ENCODE peak calls at places on chromosomes 1 and 21, in five cellular contexts. One of them, this sample, is unnamed.

GRCh38 chr1:43302721-43303476 is 2.1 kb downstream of the TIE1 start:
- DNase-seq in HCT116: no peak
- DNase-seq in K562: no peak
- DNase-seq in spleen: peak; percentile 19
- DNase-seq in stomach: no peak
- DNase-seq in this sample: no peak

GRCh38 chr1:113388621-113389355 is 1.5 kb upstream of the MAGI3 start:
- DNase-seq in HCT116: no peak
- DNase-seq in K562: peak; percentile 23
- DNase-seq in spleen: no peak
- DNase-seq in stomach: peak; percentile 53
- DNase-seq in this sample: no peak

GRCh38 chr1:82704393-82704792 is 903.7 kb downstream of the ADGRL2 start:
- DNase-seq in HCT116: no peak
- DNase-seq in K562: no peak
- DNase-seq in spleen: no peak
- DNase-seq in stomach: no peak
- DNase-seq in this sample: no peak

GRCh38 chr1:184299076-184299790 is 87.6 kb upstream of the C1orf21 start:
- DNase-seq in HCT116: no peak
- DNase-seq in K562: no peak
- DNase-seq in spleen: no peak
- DNase-seq in stomach: no peak
- DNase-seq in this sample: no peak

GRCh38 chr21:40925481-40925880 is 78.5 kb upstream of the DSCAM start:
- DNase-seq in HCT116: no peak
- DNase-seq in K562: no peak
- DNase-seq in spleen: no peak
- DNase-seq in stomach: no peak
- DNase-seq in this sample: no peak

GRCh38 chr1:203464226-203464625 is 11.4 kb upstream of the PRELP start:
- DNase-seq in HCT116: no peak
- DNase-seq in K562: no peak
- DNase-seq in spleen: no peak
- DNase-seq in stomach: no peak
- DNase-seq in this sample: no peak

GRCh38 chr1:46517010-46517600 is 27.5 kb downstream of the DMBX1 start:
- DNase-seq in HCT116: peak; percentile 69
- DNase-seq in K562: peak; percentile 75
- DNase-seq in spleen: peak; percentile 19
- DNase-seq in stomach: peak; percentile 90
- DNase-seq in this sample: no peak

GRCh38 chr21:35995522-35996088 is 64.7 kb downstream of the SETD4 start:
- DNase-seq in HCT116: no peak
- DNase-seq in K562: no peak
- DNase-seq in spleen: no peak
- DNase-seq in stomach: no peak
- DNase-seq in this sample: no peak

GRCh38 chr1:4468386-4468785 is 186.0 kb upstream of the AJAP1 start:
- DNase-seq in HCT116: no peak
- DNase-seq in K562: no peak
- DNase-seq in spleen: no peak
- DNase-seq in stomach: no peak
- DNase-seq in this sample: no peak

GRCh38 chr1:167345386-167345733 is 124.7 kb downstream of the POU2F1 start:
- DNase-seq in HCT116: no peak
- DNase-seq in K562: no peak
- DNase-seq in spleen: no peak
- DNase-seq in stomach: no peak
- DNase-seq in this sample: no peak

GRCh38 chr1:186530104-186530503 is 69.2 kb upstream of the PDC start:
- DNase-seq in HCT116: no peak
- DNase-seq in K562: no peak
- DNase-seq in spleen: no peak
- DNase-seq in stomach: no peak
- DNase-seq in this sample: no peak

GRCh38 chr1:30381671-30382365 is 341.6 kb downstream of the MATN1 start:
- DNase-seq in HCT116: no peak
- DNase-seq in K562: no peak
- DNase-seq in spleen: peak; percentile 53
- DNase-seq in stomach: no peak
- DNase-seq in this sample: no peak

GRCh38 chr1:24912359-24913273 is 17.5 kb downstream of the RUNX3 start:
- DNase-seq in HCT116: no peak
- DNase-seq in K562: no peak
- DNase-seq in spleen: no peak
- DNase-seq in stomach: no peak
- DNase-seq in this sample: no peak

GRCh38 chr1:201503397-201504176 is 3.3 kb downstream of the CSRP1 start:
- DNase-seq in HCT116: no peak
- DNase-seq in K562: no peak
- DNase-seq in spleen: peak; percentile 51
- DNase-seq in stomach: peak; percentile 38
- DNase-seq in this sample: no peak

GRCh38 chr1:88877382-88877825 is 14.0 kb downstream of the GTF2B start:
- DNase-seq in HCT116: peak; percentile 19
- DNase-seq in K562: no peak
- DNase-seq in spleen: no peak
- DNase-seq in stomach: no peak
- DNase-seq in this sample: no peak

GRCh38 chr1:27539901-27540861 is 50.2 kb upstream of the WASF2 start:
- DNase-seq in HCT116: peak; percentile 81
- DNase-seq in K562: no peak
- DNase-seq in spleen: no peak
- DNase-seq in stomach: no peak
- DNase-seq in this sample: no peak

GRCh38 chr1:65209005-65209885 is 61.2 kb downstream of the AK4 start:
- DNase-seq in HCT116: peak; percentile 31
- DNase-seq in K562: peak; percentile 73
- DNase-seq in spleen: no peak
- DNase-seq in stomach: no peak
- DNase-seq in this sample: no peak

GRCh38 chr1:19083081-19083480 is 126.6 kb upstream of the IFFO2 start:
- DNase-seq in HCT116: no peak
- DNase-seq in K562: no peak
- DNase-seq in spleen: no peak
- DNase-seq in stomach: no peak
- DNase-seq in this sample: peak; percentile 46

GRCh38 chr1:43636006-43636641 is 13.8 kb upstream of the KDM4A start:
- DNase-seq in HCT116: no peak
- DNase-seq in K562: no peak
- DNase-seq in spleen: no peak
- DNase-seq in stomach: no peak
- DNase-seq in this sample: no peak

GRCh38 chr1:85846706-85847105 is 138.5 kb upstream of the ZNHIT6 start:
- DNase-seq in HCT116: no peak
- DNase-seq in K562: no peak
- DNase-seq in spleen: no peak
- DNase-seq in stomach: no peak
- DNase-seq in this sample: no peak

GRCh38 chr1:47582891-47583608 is 145.2 kb downstream of the FOXD2 start:
- DNase-seq in HCT116: no peak
- DNase-seq in K562: no peak
- DNase-seq in spleen: peak; percentile 50
- DNase-seq in stomach: no peak
- DNase-seq in this sample: no peak

GRCh38 chr1:76279387-76279748 is 204.8 kb downstream of the ST6GALNAC3 start:
- DNase-seq in HCT116: no peak
- DNase-seq in K562: no peak
- DNase-seq in spleen: no peak
- DNase-seq in stomach: no peak
- DNase-seq in this sample: no peak

GRCh38 chr1:220999872-221000863 is 120.9 kb downstream of the HLX start:
- DNase-seq in HCT116: no peak
- DNase-seq in K562: no peak
- DNase-seq in spleen: no peak
- DNase-seq in stomach: no peak
- DNase-seq in this sample: peak; percentile 58

GRCh38 chr1:205170532-205171269 is 40.8 kb downstream of the DSTYK start:
- DNase-seq in HCT116: no peak
- DNase-seq in K562: peak; percentile 53
- DNase-seq in spleen: no peak
- DNase-seq in stomach: no peak
- DNase-seq in this sample: no peak

GRCh38 chr1:205169248-205169647 is 42.3 kb downstream of the DSTYK start:
- DNase-seq in HCT116: no peak
- DNase-seq in K562: no peak
- DNase-seq in spleen: no peak
- DNase-seq in stomach: no peak
- DNase-seq in this sample: no peak

GRCh38 chr1:205171369-205171768 is 40.1 kb downstream of the DSTYK start:
- DNase-seq in HCT116: no peak
- DNase-seq in K562: no peak
- DNase-seq in spleen: no peak
- DNase-seq in stomach: no peak
- DNase-seq in this sample: no peak

GRCh38 chr1:205168291-205168690 is 43.2 kb downstream of the DSTYK start:
- DNase-seq in HCT116: no peak
- DNase-seq in K562: no peak
- DNase-seq in spleen: no peak
- DNase-seq in stomach: no peak
- DNase-seq in this sample: no peak

GRCh38 chr1:205172729-205173366 is 38.7 kb downstream of the DSTYK start:
- DNase-seq in HCT116: peak; percentile 42
- DNase-seq in K562: peak; percentile 44
- DNase-seq in spleen: no peak
- DNase-seq in stomach: no peak
- DNase-seq in this sample: no peak
- TF ChIP-seq POLR2AphosphoS5 in HCT116: no peak
- TF ChIP-seq POLR2AphosphoS5 in K562: no peak
- TF ChIP-seq POLR2AphosphoS5 in spleen: no peak
- TF ChIP-seq POLR2AphosphoS5 in stomach: peak; percentile 28
- TF ChIP-seq POLR2AphosphoS5 in this sample: no peak

GRCh38 chr1:90716552-90717355 is at the start of gene BARHL2:
- DNase-seq in HCT116: no peak
- DNase-seq in K562: no peak
- DNase-seq in spleen: no peak
- DNase-seq in stomach: no peak
- DNase-seq in this sample: no peak
- H3K27me3 ChIP-seq in HCT116: peaks cover 21% of the 10 kb centered on the region
- H3K27me3 ChIP-seq in K562: peaks cover 48% of the 10 kb centered on the region
- H3K27me3 ChIP-seq in spleen: peaks cover 97% of the 10 kb centered on the region
- H3K27me3 ChIP-seq in stomach: peaks cover 60% of the 10 kb centered on the region
- H3K27me3 ChIP-seq in this sample: peaks cover 86% of the 10 kb centered on the region

GRCh38 chr1:244273845-244274619 is 177.7 kb downstream of the ADSS2 start:
- DNase-seq in HCT116: peak; percentile 42
- DNase-seq in K562: peak; percentile 56
- DNase-seq in spleen: no peak
- DNase-seq in stomach: peak; percentile 29
- DNase-seq in this sample: no peak
- TF ChIP-seq POLR2AphosphoS5 in HCT116: no peak
- TF ChIP-seq POLR2AphosphoS5 in K562: no peak
- TF ChIP-seq POLR2AphosphoS5 in spleen: no peak
- TF ChIP-seq POLR2AphosphoS5 in stomach: peak; percentile 40
- TF ChIP-seq POLR2AphosphoS5 in this sample: no peak

DNA sequence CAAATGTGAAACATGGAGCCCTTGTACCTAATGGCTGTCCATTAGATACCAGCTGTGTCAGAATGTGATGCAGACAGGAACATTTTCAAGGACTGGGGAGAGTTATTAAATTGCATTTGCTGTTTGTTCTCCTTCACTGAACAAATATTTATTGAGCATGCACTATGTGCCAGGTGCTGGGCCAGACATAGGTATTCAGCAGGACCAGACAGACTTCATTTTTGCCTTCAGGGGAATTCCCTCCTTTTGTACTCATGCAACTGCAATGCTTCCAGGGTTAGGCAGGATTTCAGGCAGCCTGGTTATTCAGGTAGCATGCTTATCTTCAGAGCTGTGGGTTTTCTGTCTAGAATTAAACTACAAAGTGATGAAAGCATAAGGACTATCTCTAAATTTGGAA is 64.2 kb upstream of the SMYD2 start:
- DNase-seq in HCT116: no peak
- DNase-seq in K562: no peak
- DNase-seq in spleen: no peak
- DNase-seq in stomach: peak; percentile 50
- DNase-seq in this sample: no peak
- H3K27me3 ChIP-seq in HCT116: peaks cover 25% of the 10 kb centered on the region
- H3K27me3 ChIP-seq in K562: no peaks in the 10 kb centered on the region
- H3K27me3 ChIP-seq in spleen: no peaks in the 10 kb centered on the region
- H3K27me3 ChIP-seq in stomach: no peaks in the 10 kb centered on the region
- H3K27me3 ChIP-seq in this sample: peaks cover 10% of the 10 kb centered on the region

GRCh38 chr1:182962554-182963115 is 9.7 kb upstream of the SHCBP1L start:
- DNase-seq in HCT116: peak; percentile 79
- DNase-seq in K562: peak; percentile 91
- DNase-seq in spleen: peak; percentile 84
- DNase-seq in stomach: peak; percentile 78
- DNase-seq in this sample: peak; percentile 61
- TF ChIP-seq POLR2AphosphoS5 in HCT116: peak; percentile 86
- TF ChIP-seq POLR2AphosphoS5 in K562: no peak
- TF ChIP-seq POLR2AphosphoS5 in spleen: no peak
- TF ChIP-seq POLR2AphosphoS5 in stomach: peak; percentile 87
- TF ChIP-seq POLR2AphosphoS5 in this sample: no peak